ENCODE peak calls at places on chromosomes 11 and 22, in seven cellular contexts. N is midbrain, V is HT-29, T is A549, X is fibroblast of the conjunctiva, M is activated T-cell treated with anti-CD3 and anti-CD28 coated beads for 4 hours, O is NCI-H524. P is an unnamed sample.

GRCh38 chr11:86664930-86665329 is 7.5 kb downstream of the ME3 start:
- DNase-seq in N (no peak), V (no peak), T (no peak), X (no peak), M (no peak), O (no peak), P (no peak)

GRCh38 chr11:46260161-46260560 is 17.3 kb upstream of the CREB3L1 start:
- DNase-seq in N (no peak), V (no peak), T (no peak), X (no peak), M (no peak), O (no peak), P (no peak)

GRCh38 chr11:35393093-35393492 is 26.3 kb downstream of the SLC1A2 start:
- DNase-seq in N (no peak), V (no peak), T (no peak), X (no peak), M (no peak), O (peak), P (no peak)

GRCh38 chr11:86632499-86633269 is 39.7 kb downstream of the ME3 start:
- DNase-seq in N (no peak), V (peak), T (peak), X (peak), M (no peak), O (no peak), P (no peak)

GRCh38 chr22:48718818-48719500 is 1108.7 kb downstream of the BRD1 start:
- DNase-seq in N (no peak), V (no peak), T (no peak), X (no peak), M (no peak), O (no peak), P (peak)

GRCh38 chr11:61690706-61691377 is 10.7 kb downstream of the DAGLA start:
- DNase-seq in N (no peak), V (no peak), T (no peak), X (no peak), M (no peak), O (no peak), P (peak)

GRCh38 chr22:20131856-20132685 is 467 bp downstream of the ZDHHC8 start:
- DNase-seq in N (no peak), V (no peak), T (no peak), X (no peak), M (no peak), O (no peak), P (peak)

GRCh38 chr22:36765943-36766450 is 9.9 kb downstream of the IFT27 start:
- DNase-seq in N (peak), V (no peak), T (no peak), X (no peak), M (no peak), O (no peak), P (no peak)

GRCh38 chr11:47564933-47565339 is 463 bp upstream of the PTPMT1 start:
- DNase-seq in N (no peak), V (no peak), T (no peak), X (no peak), M (no peak), O (no peak), P (no peak)

GRCh38 chr11:119509277-119509841 is 86.4 kb upstream of the THY1 start:
- DNase-seq in N (no peak), V (no peak), T (no peak), X (peak), M (no peak), O (no peak), P (no peak)

GRCh38 chr11:131137046-131137445 is 220.8 kb upstream of the SNX19 start:
- DNase-seq in N (no peak), V (no peak), T (no peak), X (no peak), M (no peak), O (no peak), P (no peak)

GRCh38 chr22:47396515-47396914 is 634.1 kb downstream of the TBC1D22A start:
- DNase-seq in N (no peak), V (no peak), T (no peak), X (no peak), M (no peak), O (no peak), P (no peak)

GRCh38 chr11:124922831-124923230 is 3.8 kb downstream of the HEPN1 start:
- DNase-seq in N (no peak), V (no peak), T (no peak), X (no peak), M (no peak), O (no peak), P (no peak)

GRCh38 chr22:26324150-26324549 is 104.9 kb upstream of the ASPHD2 start:
- DNase-seq in N (no peak), V (no peak), T (no peak), X (no peak), M (no peak), O (no peak), P (no peak)

GRCh38 chr11:121769191-121769590 is 316.4 kb upstream of the SORL1-AS1 start:
- DNase-seq in N (no peak), V (no peak), T (no peak), X (no peak), M (no peak), O (no peak), P (no peak)

GRCh38 chr11:13278620-13279486 is 1.3 kb downstream of the BMAL1 start:
- DNase-seq in N (no peak), V (no peak), T (peak), X (no peak), M (no peak), O (no peak), P (peak)

GRCh38 chr22:30221121-30221992 is 25.2 kb downstream of the LIF start:
- DNase-seq in N (no peak), V (no peak), T (no peak), X (no peak), M (peak), O (no peak), P (no peak)

GRCh38 chr11:31106963-31107576 is 262.5 kb downstream of the DCDC1 start:
- DNase-seq in N (peak), V (peak), T (peak), X (peak), M (peak), O (peak), P (peak)

GRCh38 chr11:70816156-70816678 is 417.9 kb downstream of the CTTN start:
- DNase-seq in N (no peak), V (no peak), T (no peak), X (no peak), M (no peak), O (no peak), P (peak)

GRCh38 chr22:28560005-28560742 is 119.5 kb downstream of the TTC28 start:
- DNase-seq in N (no peak), V (no peak), T (peak), X (no peak), M (no peak), O (no peak), P (no peak)

GRCh38 chr11:130448416-130449068 is at the start of gene ADAMTS15:
- DNase-seq in N (no peak), V (peak), T (peak), X (peak), M (no peak), O (peak), P (peak)

GRCh38 chr11:33307984-33308383 is 50.8 kb downstream of the HIPK3 start:
- DNase-seq in N (no peak), V (no peak), T (no peak), X (no peak), M (no peak), O (no peak), P (no peak)

GRCh38 chr11:88414385-88414861 is 76.9 kb upstream of the CTSC start:
- DNase-seq in N (peak), V (peak), T (no peak), X (peak), M (no peak), O (no peak), P (no peak)

GRCh38 chr11:133948711-133949110 is 8.1 kb downstream of the IGSF9B start:
- DNase-seq in N (no peak), V (no peak), T (no peak), X (no peak), M (no peak), O (no peak), P (peak)

GRCh38 chr11:121566279-121567168 is 113.8 kb upstream of the SORL1-AS1 start:
- DNase-seq in N (peak), V (no peak), T (no peak), X (no peak), M (no peak), O (no peak), P (no peak)